ENCODE peak calls at places on chromosomes 12 and 14, in eight cellular contexts. T, G, P, I, R, L, M and O are unnamed samples.
A peak's percentile ranks its signal among the peaks of the same experiment; 100 is the strongest.

GRCh38 chr14:94919896-94920295 is 150.0 kb upstream of the GSC start:
- DNase-seq in P (no peak), I (no peak), R (no peak), M (no peak), L (no peak), T (no peak), G (no peak), O (no peak)

GRCh38 chr14:75427126-75427481 is 718 bp upstream of the JDP2 start:
- DNase-seq in I (no peak), T (no peak), L (no peak), M (no peak), R (peak; percentile 88), P (no peak), G (peak; percentile 36), O (no peak)

GRCh38 chr12:109539508-109539907 is 33.8 kb downstream of the MMAB start:
- DNase-seq in P (no peak), R (no peak), I (no peak), L (no peak), M (no peak), T (no peak), G (no peak), O (no peak)

GRCh38 chr12:89768586-89769482 is 60.2 kb upstream of the ATP2B1 start:
- DNase-seq in M (peak; percentile 69), P (no peak), T (peak; percentile 90), L (no peak), I (peak; percentile 81), G (no peak), R (no peak), O (peak; percentile 97)

GRCh38 chr12:232731-233614 is 19.0 kb upstream of the SLC6A12 start:
- DNase-seq in T (no peak), P (no peak), R (no peak), M (no peak), I (no peak), G (no peak), L (no peak), O (no peak)

GRCh38 chr12:102848832-102849231 is 68.2 kb downstream of the PAH start:
- DNase-seq in R (no peak), T (no peak), P (no peak), I (no peak), G (no peak), M (no peak), L (no peak), O (no peak)

GRCh38 chr12:16325426-16325825 is 22.0 kb upstream of the MGST1 start:
- DNase-seq in P (no peak), R (no peak), M (peak; percentile 88), L (peak; percentile 58), I (no peak), T (no peak), G (no peak), O (no peak)

GRCh38 chr12:105738036-105738435 is 400.7 kb downstream of the NUAK1 start:
- DNase-seq in T (no peak), G (no peak), M (no peak), R (no peak), L (no peak), P (no peak), I (peak; percentile 90), O (no peak)

GRCh38 chr12:27274706-27275105 is 30.6 kb downstream of the STK38L start:
- DNase-seq in M (no peak), R (no peak), G (no peak), I (peak; percentile 33), P (no peak), L (no peak), T (no peak), O (no peak)